ENCODE peak calls at places on chromosomes 5 and 9, in five cellular contexts. C is GM23338, U is uterus, J is body of pancreas, X is GM06990. M is an unnamed sample.
A peak's percentile ranks its signal among the peaks of the same experiment; 100 is the strongest.

GRCh38 chr5:25863811-25864210 is 1174.6 kb downstream of the CDH9 start:
- DNase-seq in C (no peak), U (no peak), J (no peak), X (no peak), M (no peak)

GRCh38 chr5:10583663-10584572 is 20.0 kb downstream of the ANKRD33B start:
- DNase-seq in C (no peak), U (no peak), J (no peak), X (no peak), M (no peak)

GRCh38 chr5:142422426-142422825 is 97.6 kb upstream of the SPRY4 start:
- DNase-seq in C (no peak), U (no peak), J (no peak), X (no peak), M (peak; percentile 13)

GRCh38 chr5:54186912-54187445 is 123.4 kb downstream of the ARL15 start:
- DNase-seq in C (peak; percentile 24), U (no peak), J (no peak), X (no peak), M (no peak)

GRCh38 chr9:78365979-78366697 is 69.2 kb downstream of the PSAT1 start:
- DNase-seq in C (peak; percentile 23), U (no peak), J (no peak), X (no peak), M (no peak)

GRCh38 chr5:91357012-91357634 is 26.0 kb downstream of the ARRDC3 start:
- DNase-seq in C (peak; percentile 20), U (no peak), J (peak; percentile 76), X (no peak), M (no peak)

GRCh38 chr5:57779383-57780223 is 297.0 kb upstream of the ACTBL2 start:
- DNase-seq in C (peak; percentile 78), U (peak; percentile 29), J (peak; percentile 51), X (no peak), M (peak; percentile 52)

GRCh38 chr5:136080113-136080482 is 51.3 kb downstream of the TGFBI start:
- DNase-seq in C (no peak), U (no peak), J (no peak), X (no peak), M (no peak)

GRCh38 chr9:113216406-113216805 is 4.7 kb downstream of the FKBP15 start:
- DNase-seq in C (no peak), U (no peak), J (no peak), X (no peak), M (no peak)

GRCh38 chr9:84121991-84122523 is 141.5 kb downstream of the RMI1 start:
- DNase-seq in C (no peak), U (no peak), J (no peak), X (no peak), M (no peak)

GRCh38 chr9:112705773-112706427 is 12.0 kb downstream of the INIP start:
- DNase-seq in C (peak; percentile 78), U (peak; percentile 27), J (peak; percentile 58), X (no peak), M (no peak)

GRCh38 chr9:87039809-87040392 is 92.6 kb upstream of the GAS1 start:
- DNase-seq in C (no peak), U (no peak), J (no peak), X (no peak), M (peak; percentile 52)

GRCh38 chr5:9624196-9624947 is 5.8 kb downstream of the TAS2R1 start:
- DNase-seq in C (no peak), U (no peak), J (no peak), X (no peak), M (no peak)

GRCh38 chr9:87725356-87725899 is 491 bp upstream of the CTSL start:
- DNase-seq in C (peak; percentile 69), U (no peak), J (no peak), X (no peak), M (no peak)

GRCh38 chr9:12813960-12814876 is 39.4 kb downstream of the LURAP1L start:
- DNase-seq in C (no peak), U (peak; percentile 71), J (peak; percentile 82), X (peak; percentile 25), M (peak; percentile 100)

GRCh38 chr5:77129386-77129785 is 42.3 kb upstream of the ZBED3 start:
- DNase-seq in C (peak; percentile 80), U (peak; percentile 30), J (peak; percentile 10), X (no peak), M (no peak)
- TF ChIP-seq CTCF in C (peak; percentile 75), U (peak; percentile 19), J (no peak), X (peak; percentile 39), M (peak; percentile 72)

DNA sequence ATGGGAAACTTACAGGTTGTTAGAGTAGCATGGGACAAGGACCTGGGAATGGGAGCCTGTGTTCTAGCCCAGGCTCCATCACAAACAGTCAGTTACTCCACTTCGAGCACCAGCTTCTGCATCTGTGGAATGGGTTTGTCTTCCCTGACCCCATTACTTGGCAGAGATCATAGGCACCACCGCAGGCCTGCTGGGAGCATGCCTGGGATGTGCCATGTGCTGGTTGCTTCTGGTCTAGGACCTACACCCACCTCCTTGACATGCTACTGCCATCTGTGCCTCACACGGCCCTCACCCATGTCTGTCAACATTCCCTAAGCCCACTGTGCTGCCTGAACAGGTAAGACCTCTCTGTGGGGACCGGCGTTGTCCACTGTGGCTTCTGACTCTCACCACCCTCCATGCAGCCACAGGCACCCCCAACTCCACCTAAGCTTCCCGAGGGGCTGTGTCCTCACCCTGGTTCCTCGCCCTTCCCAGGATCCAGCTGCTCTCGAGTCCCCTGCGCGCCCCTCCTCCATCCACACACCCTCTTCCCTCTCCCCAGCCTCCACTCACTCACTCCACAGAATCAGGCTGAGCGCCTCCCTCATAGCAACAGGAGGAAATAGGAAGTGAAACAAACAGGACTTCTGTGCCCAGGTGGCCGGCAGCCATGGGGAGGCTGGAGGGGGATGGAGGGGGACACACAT is 85.9 kb upstream of the FAM120A start:
- DNase-seq in C (peak; percentile 75), U (no peak), J (no peak), X (no peak), M (no peak)
- H3K4me3 ChIP-seq in C (no peak overlapping the region), U (no peak overlapping the region), J (no peak overlapping the region), X (no peak overlapping the region), M (no peak overlapping the region)

GRCh38 chr5:170603578-170604565 is 100.1 kb downstream of the KCNIP1 start:
- DNase-seq in C (peak; percentile 94), U (peak; percentile 41), J (peak; percentile 34), X (no peak), M (no peak)
- TF ChIP-seq CTCF in C (peak; percentile 97), U (peak; percentile 45), J (peak; percentile 42), X (peak; percentile 70), M (peak; percentile 90)

DNA sequence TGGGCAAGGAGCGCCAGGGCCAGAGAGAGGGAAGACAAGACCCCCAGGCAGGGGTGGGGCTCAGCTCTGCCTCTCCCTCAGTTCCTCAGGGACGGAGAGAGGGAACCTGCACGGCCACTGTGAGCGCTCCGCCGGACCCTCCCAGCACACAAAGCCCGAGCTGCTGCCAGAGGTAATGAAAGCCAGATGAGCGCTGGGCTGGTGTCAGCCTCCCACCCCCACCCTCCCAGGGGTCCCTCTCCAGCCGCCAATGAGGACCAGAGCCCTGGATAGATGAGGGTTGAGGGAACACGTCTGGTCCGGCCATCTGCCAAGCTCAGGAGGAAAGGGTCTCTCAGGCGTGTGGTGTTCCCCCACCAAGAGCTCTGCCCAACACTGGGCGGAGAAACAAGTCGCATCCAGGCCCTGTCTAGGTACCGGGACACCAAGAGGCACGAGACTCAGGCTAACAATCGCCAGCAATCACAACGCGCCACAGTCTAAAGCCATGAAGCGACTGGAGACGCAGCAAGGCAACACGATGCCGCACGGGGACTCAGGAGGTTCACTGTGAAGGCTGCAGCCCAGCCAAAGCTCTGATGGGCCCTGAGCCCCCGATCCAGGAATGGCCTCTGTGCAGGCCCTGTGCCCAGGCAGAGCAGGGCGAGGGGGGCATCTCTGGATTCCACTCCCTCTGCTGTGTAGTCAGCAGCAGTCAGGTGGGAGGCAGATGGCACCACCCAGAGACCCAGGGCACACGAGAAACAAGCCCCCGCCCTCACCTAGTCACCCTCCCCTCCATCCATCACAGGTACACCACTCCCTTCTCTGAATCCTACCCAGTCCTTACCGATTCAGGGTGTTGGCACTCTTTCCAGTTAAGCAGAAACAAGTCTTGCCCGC is 1.3 kb downstream of the RALGDS start:
- DNase-seq in C (peak; percentile 32), U (no peak), J (no peak), X (no peak), M (no peak)
- H3K4me3 ChIP-seq in C (peak overlapping the region; percentile 28), U (peak overlapping the region; percentile 41), J (no peak overlapping the region), X (peak overlapping the region; percentile 76), M (peak overlapping the region; percentile 68)

DNA sequence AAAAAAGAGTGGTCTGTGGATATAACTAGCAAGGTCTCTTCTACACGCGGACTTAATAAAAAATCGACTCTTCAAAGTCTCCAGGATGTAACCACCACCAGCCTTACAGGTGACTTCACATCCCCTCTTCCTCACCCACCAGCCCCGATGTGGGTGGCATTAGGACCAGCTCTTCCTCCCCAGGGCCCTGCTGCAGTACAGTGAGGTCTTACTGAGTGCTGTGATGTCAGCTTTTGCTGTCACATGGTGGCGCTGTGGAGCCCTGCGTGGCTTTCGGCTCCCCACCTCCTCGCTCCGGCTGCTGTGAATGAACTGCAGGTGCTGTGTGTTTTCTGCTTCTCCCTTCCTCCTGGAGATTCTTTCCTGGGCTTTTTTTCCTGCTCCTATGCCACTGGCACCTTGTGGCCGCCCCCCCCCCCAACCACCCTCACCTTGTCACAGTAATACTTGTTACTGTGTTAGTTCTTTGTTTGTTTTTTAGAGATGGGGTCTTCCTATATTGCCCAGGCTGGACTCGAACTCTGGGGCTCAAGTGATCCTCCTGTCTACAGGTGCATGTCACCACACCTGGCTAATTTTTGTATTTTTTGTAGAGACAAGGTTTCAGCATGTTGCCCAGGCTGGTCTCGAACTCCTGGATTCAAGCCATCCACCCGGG is 15.8 kb upstream of the RAPGEF1 start:
- DNase-seq in C (peak; percentile 96), U (peak; percentile 50), J (peak; percentile 90), X (peak; percentile 74), M (no peak)
- TF ChIP-seq CTCF in C (peak; percentile 98), U (peak; percentile 52), J (peak; percentile 66), X (peak; percentile 92), M (peak; percentile 87)

GRCh38 chr5:160492565-160492964 is 70.9 kb downstream of the PTTG1 start:
- DNase-seq in C (no peak), U (no peak), J (no peak), X (no peak), M (no peak)
- H3K4me3 ChIP-seq in C (no peak overlapping the region), U (no peak overlapping the region), J (no peak overlapping the region), X (no peak overlapping the region), M (no peak overlapping the region)

GRCh38 chr9:22228542-22228941 is 218.1 kb upstream of the DMRTA1 start:
- DNase-seq in C (no peak), U (no peak), J (no peak), X (no peak), M (no peak)
- TF ChIP-seq CTCF in C (no peak), U (no peak), J (no peak), X (no peak), M (peak; percentile 44)

GRCh38 chr9:131704195-131704983 is 35.5 kb downstream of the RAPGEF1 start:
- DNase-seq in C (no peak), U (no peak), J (no peak), X (no peak), M (no peak)
- H3K4me3 ChIP-seq in C (peak overlapping the region; percentile 2), U (no peak overlapping the region), J (no peak overlapping the region), X (no peak overlapping the region), M (no peak overlapping the region)